ENCODE peak calls at places on chromosome 19, in nine cellular contexts. Z is mesothelial cell of epicardium, T is hypothalamus, S is fibroblast of pulmonary artery, U is HTR-8/SVneo, O is posterior cingulate gyrus, P is choroid plexus epithelial cell, K is T-helper 1 cell, L is amniotic epithelial cell. N is an unnamed sample.

GRCh38 chr19:31937983-31938382 is 407.4 kb upstream of the ZNF507 start:
- DNase-seq in T (no peak), K (no peak), P (no peak), O (no peak), Z (no peak), S (no peak), L (no peak), U (no peak), N (no peak)

GRCh38 chr19:33390908-33391630 is 17.6 kb downstream of the CEBPG start:
- DNase-seq in K (no peak), S (no peak), L (no peak), P (no peak), Z (no peak), O (peak), T (no peak), U (no peak), N (no peak)

GRCh38 chr19:35742121-35742724 is at the start of gene IGFLR1:
- DNase-seq in L (no peak), T (no peak), K (peak), Z (no peak), P (no peak), U (no peak), O (no peak), S (no peak), N (peak)

GRCh38 chr19:51535535-51535934 is 4.1 kb upstream of the SIGLEC6 start:
- DNase-seq in U (no peak), T (no peak), L (no peak), O (no peak), Z (no peak), P (no peak), K (no peak), S (no peak), N (no peak)

GRCh38 chr19:10270180-10270615 is 722 bp upstream of the ICAM1 start:
- DNase-seq in K (peak), U (no peak), S (peak), O (no peak), T (peak), Z (no peak), P (peak), L (peak), N (peak)

GRCh38 chr19:18869231-18869575 is 26.8 kb downstream of the CERS1 start:
- DNase-seq in K (no peak), O (no peak), P (no peak), L (no peak), S (no peak), T (no peak), U (no peak), Z (no peak), N (no peak)

GRCh38 chr19:55592391-55593090 is 6.8 kb downstream of the FIZ1 start:
- DNase-seq in L (no peak), Z (no peak), U (no peak), O (no peak), S (no peak), T (no peak), P (no peak), K (no peak), N (no peak)

GRCh38 chr19:8332976-8333770 is 9.9 kb downstream of the KANK3 start:
- DNase-seq in O (no peak), S (no peak), Z (no peak), K (no peak), P (no peak), L (no peak), T (no peak), U (no peak), N (no peak)

GRCh38 chr19:45556835-45557234 is 27.8 kb downstream of the OPA3 start:
- DNase-seq in Z (no peak), P (no peak), S (no peak), O (no peak), L (no peak), T (no peak), U (no peak), K (no peak), N (no peak)

GRCh38 chr19:1438035-1438932 is at the start of gene RPS15:
- DNase-seq in P (peak), O (peak), T (peak), Z (peak), S (peak), K (peak), U (peak), L (peak), N (peak)

GRCh38 chr19:3336680-3337523 is 29.5 kb upstream of the NFIC start:
- DNase-seq in Z (no peak), U (no peak), K (no peak), L (peak), S (peak), P (peak), T (peak), O (peak), N (no peak)

GRCh38 chr19:480016-480855 is 16.1 kb upstream of the MADCAM1 start:
- DNase-seq in O (peak), U (no peak), L (peak), P (peak), T (peak), K (peak), S (peak), Z (no peak), N (peak)

GRCh38 chr19:35037716-35038622 is 3.6 kb upstream of the HPN start:
- DNase-seq in K (no peak), P (no peak), Z (no peak), O (no peak), L (no peak), T (no peak), S (peak), U (no peak), N (no peak)

GRCh38 chr19:15563325-15563794 is 51.7 kb upstream of the CYP4F8 start:
- DNase-seq in S (no peak), O (no peak), U (no peak), Z (no peak), P (peak), L (no peak), T (no peak), K (no peak), N (no peak)

GRCh38 chr19:17909017-17909732 is 23.6 kb upstream of the CCDC124 start:
- DNase-seq in P (peak), S (no peak), L (no peak), K (no peak), T (no peak), Z (no peak), U (no peak), O (no peak), N (no peak)

GRCh38 chr19:18469245-18470107 is 31.5 kb upstream of the ISYNA1 start:
- DNase-seq in S (peak), Z (no peak), L (peak), T (no peak), U (no peak), K (peak), O (peak), P (peak), N (peak)

GRCh38 chr19:43765109-43765876 is 10.5 kb upstream of the SMG9 start:
- DNase-seq in S (peak), P (peak), T (no peak), K (peak), Z (no peak), U (peak), L (peak), O (peak), N (peak)

N was measured in activated CD8-positive, alpha-beta memory T cell treated with anti-CD3 and anti-CD28 coated beads, Interleukin-2, amount 50 U/mL, for 48 hours.